ENCODE peak calls at places on chromosomes 1 and 21, in six cellular contexts. R is cardiac fibroblast; G is CD8-positive, alpha-beta T cell; Y is heart right ventricle; I is GM23248; L is lower lobe of right lung. W is an unnamed sample.

GRCh38 chr1:233491953-233492627 is 121.8 kb upstream of the KCNK1 start:
- DNase-seq in R (no peak), G (no peak), Y (no peak), I (no peak), L (no peak), W (no peak)

GRCh38 chr1:35567947-35568558 is 5.1 kb upstream of the TFAP2E start:
- DNase-seq in R (no peak), G (no peak), Y (no peak), I (no peak), L (no peak), W (no peak)

GRCh38 chr1:234617135-234617985 is 7.4 kb upstream of the IRF2BP2 start:
- DNase-seq in R (peak), G (no peak), Y (no peak), I (peak), L (no peak), W (no peak)

GRCh38 chr21:31184462-31184861 is 146.2 kb upstream of the KRTAP19-8 start:
- DNase-seq in R (no peak), G (peak), Y (no peak), I (no peak), L (no peak), W (no peak)

GRCh38 chr1:38028671-38029070 is 16.1 kb downstream of the UTP11 start:
- DNase-seq in R (no peak), G (no peak), Y (no peak), I (no peak), L (no peak), W (no peak)

GRCh38 chr1:163974120-163974519 is 584.9 kb upstream of the PBX1 start:
- DNase-seq in R (no peak), G (no peak), Y (no peak), I (peak), L (no peak), W (no peak)

GRCh38 chr1:212727386-212728181 is 27.9 kb upstream of the BATF3 start:
- DNase-seq in R (peak), G (no peak), Y (no peak), I (peak), L (no peak), W (no peak)

GRCh38 chr21:34988139-34988538 is 61.0 kb downstream of the RUNX1 start:
- DNase-seq in R (no peak), G (no peak), Y (no peak), I (no peak), L (no peak), W (no peak)

GRCh38 chr1:227437495-227438008 is 119.3 kb upstream of the CDC42BPA start:
- DNase-seq in R (peak), G (no peak), Y (no peak), I (peak), L (no peak), W (no peak)

GRCh38 chr1:21217812-21218596 is 41.3 kb upstream of the EIF4G3 start:
- DNase-seq in R (peak), G (peak), Y (peak), I (peak), L (peak), W (peak)

GRCh38 chr1:24704411-24705259 is 40.6 kb upstream of the CLIC4 start:
- DNase-seq in R (peak), G (no peak), Y (no peak), I (peak), L (no peak), W (no peak)

GRCh38 chr1:91221017-91221416 is 183.6 kb downstream of the HFM1 start:
- DNase-seq in R (no peak), G (no peak), Y (no peak), I (no peak), L (no peak), W (no peak)

GRCh38 chr21:44940116-44940631 is 345 bp downstream of the SLX9 start:
- DNase-seq in R (no peak), G (no peak), Y (peak), I (peak), L (peak), W (no peak)

GRCh38 chr1:205237526-205238484 is 10.1 kb downstream of the TMCC2 start:
- DNase-seq in R (no peak), G (no peak), Y (no peak), I (no peak), L (no peak), W (no peak)
- H3K4me3 ChIP-seq in R (no peak), G (no peak), Y (no peak), I (no peak), L (no peak), W (no peak)

GRCh38 chr1:109113787-109114568 is at the start of gene ELAPOR1:
- DNase-seq in R (peak), G (peak), Y (peak), I (peak), L (peak), W (peak)

GRCh38 chr1:109109906-109110305 is 4.0 kb upstream of the ELAPOR1 start:
- DNase-seq in R (no peak), G (no peak), Y (no peak), I (no peak), L (no peak), W (no peak)

GRCh38 chr1:109112056-109112651 is 1.8 kb upstream of the ELAPOR1 start:
- DNase-seq in R (peak), G (no peak), Y (no peak), I (peak), L (no peak), W (no peak)

GRCh38 chr1:109111386-109112055 is 2.4 kb upstream of the ELAPOR1 start:
- DNase-seq in R (peak), G (no peak), Y (no peak), I (peak), L (no peak), W (no peak)

GRCh38 chr1:109112652-109113285 is 1.1 kb upstream of the ELAPOR1 start:
- DNase-seq in R (peak), G (peak), Y (peak), I (peak), L (peak), W (peak)
- H3K4me3 ChIP-seq in R (no peak), G (peak), Y (no peak), I (peak), L (peak), W (peak)

DNA sequence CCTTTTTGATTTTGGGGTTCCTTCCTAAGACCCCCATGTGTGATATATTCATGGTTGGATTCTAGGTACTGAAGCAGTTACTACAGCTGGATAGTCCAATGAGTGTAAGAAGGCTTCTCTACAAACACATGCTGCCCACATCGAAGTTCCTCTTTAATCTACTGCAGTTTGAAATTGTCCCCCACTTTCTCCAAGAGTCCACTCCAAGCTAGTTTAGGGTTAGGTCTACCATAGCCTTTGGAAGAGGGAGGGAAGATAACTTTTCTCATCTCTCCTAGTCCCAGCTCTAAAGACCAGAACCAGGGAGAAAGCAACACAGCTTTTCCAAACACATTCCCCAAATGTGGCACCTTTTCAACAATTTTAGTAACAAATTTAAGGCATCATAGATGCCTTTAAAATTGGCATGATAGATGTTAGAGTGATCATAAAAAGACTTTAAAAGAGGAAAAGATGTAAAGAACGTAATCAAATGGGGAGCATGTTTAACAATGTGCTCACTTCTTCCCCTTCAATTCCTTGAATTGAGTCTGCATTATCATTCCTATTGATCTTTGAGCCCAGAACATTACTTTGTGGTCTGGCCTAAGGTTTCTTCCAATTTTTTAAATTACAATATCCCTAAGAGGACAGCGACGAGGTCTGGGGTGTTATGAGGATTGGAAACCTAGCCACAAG is 1.0 kb upstream of the EXO1 start:
- DNase-seq in R (no peak), G (no peak), Y (no peak), I (no peak), L (no peak), W (no peak)
- H3K4me3 ChIP-seq in R (peak), G (peak), Y (no peak), I (peak), L (peak), W (peak)

GRCh38 chr1:181094402-181094801 is 5.9 kb downstream of the IER5 start:
- DNase-seq in R (no peak), G (no peak), Y (no peak), I (no peak), L (no peak), W (no peak)

GRCh38 chr1:181094813-181095212 is 6.3 kb downstream of the IER5 start:
- DNase-seq in R (peak), G (no peak), Y (no peak), I (peak), L (no peak), W (no peak)

GRCh38 chr1:181095260-181095659 is 6.8 kb downstream of the IER5 start:
- DNase-seq in R (no peak), G (no peak), Y (no peak), I (no peak), L (no peak), W (no peak)

GRCh38 chr1:181097242-181097641 is 8.7 kb downstream of the IER5 start:
- DNase-seq in R (no peak), G (no peak), Y (no peak), I (peak), L (no peak), W (peak)

GRCh38 chr1:181095763-181096184 is 7.3 kb downstream of the IER5 start:
- DNase-seq in R (no peak), G (no peak), Y (no peak), I (no peak), L (no peak), W (no peak)
- H3K4me3 ChIP-seq in R (no peak), G (no peak), Y (no peak), I (peak), L (no peak), W (no peak)

GRCh38 chr1:220732621-220733020 is 15.5 kb upstream of the MTARC2 start:
- DNase-seq in R (no peak), G (no peak), Y (no peak), I (no peak), L (no peak), W (no peak)
- H3K4me3 ChIP-seq in R (no peak), G (peak), Y (peak), I (peak), L (peak), W (no peak)

W was measured in dorsolateral prefrontal cortex.